ENCODE peak calls at places on chromosomes 1 and 21, in ten cellular contexts. Y, G, S, L, B, C, D, J, R and Z are unnamed samples.
A peak's percentile ranks its signal among the peaks of the same experiment; 100 is the strongest.

GRCh38 chr1:101216623-101217022 is 20.2 kb upstream of the S1PR1 start:
- DNase-seq in Y (no peak), G (no peak), S (no peak), L (no peak), B (no peak), C (peak; percentile 47), D (no peak), J (no peak), R (no peak), Z (no peak)

GRCh38 chr1:14740466-14740865 is 142.0 kb downstream of the KAZN start:
- DNase-seq in Y (no peak), G (no peak), S (no peak), L (no peak), B (no peak), C (no peak), D (no peak), J (no peak), R (no peak), Z (no peak)

GRCh38 chr21:17537299-17537698 is 24.5 kb downstream of the CXADR start:
- DNase-seq in Y (no peak), G (no peak), S (no peak), L (no peak), B (no peak), C (peak; percentile 67), D (no peak), J (no peak), R (no peak), Z (no peak)

GRCh38 chr1:45230537-45230936 is 24.1 kb upstream of the ZSWIM5 start:
- DNase-seq in Y (peak; percentile 4), G (no peak), S (no peak), L (peak; percentile 27), B (peak; percentile 21), C (no peak), D (no peak), J (no peak), R (no peak), Z (no peak)

GRCh38 chr1:155847823-155848529 is 9.0 kb downstream of the GON4L start:
- DNase-seq in Y (no peak), G (no peak), S (no peak), L (no peak), B (no peak), C (no peak), D (no peak), J (no peak), R (no peak), Z (no peak)

GRCh38 chr1:167083066-167083682 is 7.0 kb downstream of the GPA33 start:
- DNase-seq in Y (no peak), G (peak; percentile 47), S (no peak), L (peak; percentile 52), B (no peak), C (no peak), D (no peak), J (no peak), R (no peak), Z (no peak)

GRCh38 chr1:44283524-44284173 is 70.4 kb downstream of the DMAP1 start:
- DNase-seq in Y (peak; percentile 78), G (no peak), S (no peak), L (peak; percentile 83), B (no peak), C (no peak), D (no peak), J (no peak), R (no peak), Z (peak; percentile 79)

GRCh38 chr1:68484618-68485017 is 12.3 kb downstream of the DEPDC1 start:
- DNase-seq in Y (no peak), G (no peak), S (no peak), L (no peak), B (no peak), C (no peak), D (no peak), J (no peak), R (no peak), Z (no peak)

GRCh38 chr1:112904071-112904830 is 51.7 kb downstream of the SLC16A1 start:
- DNase-seq in Y (no peak), G (no peak), S (peak; percentile 89), L (no peak), B (no peak), C (peak; percentile 98), D (peak; percentile 77), J (no peak), R (no peak), Z (no peak)

GRCh38 chr1:158095737-158096335 is 84.9 kb upstream of the CD1D start:
- DNase-seq in Y (no peak), G (no peak), S (no peak), L (no peak), B (peak; percentile 14), C (no peak), D (peak; percentile 17), J (no peak), R (no peak), Z (no peak)

GRCh38 chr1:245046764-245047163 is 108.0 kb upstream of the KIF26B start:
- DNase-seq in Y (peak; percentile 66), G (no peak), S (no peak), L (peak; percentile 69), B (no peak), C (no peak), D (no peak), J (no peak), R (no peak), Z (no peak)

GRCh38 chr1:11862890-11863289 is 4.1 kb upstream of the NPPB start:
- DNase-seq in Y (no peak), G (no peak), S (no peak), L (no peak), B (no peak), C (peak; percentile 44), D (no peak), J (no peak), R (no peak), Z (no peak)

GRCh38 chr21:38984982-38985422 is 179.3 kb downstream of the ETS2 start:
- DNase-seq in Y (no peak), G (no peak), S (no peak), L (no peak), B (no peak), C (peak; percentile 43), D (peak; percentile 86), J (no peak), R (no peak), Z (no peak)

GRCh38 chr1:2391034-2391384 is 345 bp downstream of the MORN1 start:
- DNase-seq in Y (no peak), G (no peak), S (no peak), L (no peak), B (no peak), C (peak; percentile 29), D (no peak), J (no peak), R (peak; percentile 35), Z (no peak)
- H3K4me1 ChIP-seq in Y (peaks cover 28% of the 10 kb centered on the region), G (peaks cover 48% of the 10 kb centered on the region), S (no peaks in the 10 kb centered on the region), L (peaks cover 45% of the 10 kb centered on the region), B (peaks cover 37% of the 10 kb centered on the region), C (peaks cover 22% of the 10 kb centered on the region), D (peaks cover 5% of the 10 kb centered on the region), J (peaks cover 34% of the 10 kb centered on the region), R (peaks cover 37% of the 10 kb centered on the region), Z (peaks cover 21% of the 10 kb centered on the region)

DNA sequence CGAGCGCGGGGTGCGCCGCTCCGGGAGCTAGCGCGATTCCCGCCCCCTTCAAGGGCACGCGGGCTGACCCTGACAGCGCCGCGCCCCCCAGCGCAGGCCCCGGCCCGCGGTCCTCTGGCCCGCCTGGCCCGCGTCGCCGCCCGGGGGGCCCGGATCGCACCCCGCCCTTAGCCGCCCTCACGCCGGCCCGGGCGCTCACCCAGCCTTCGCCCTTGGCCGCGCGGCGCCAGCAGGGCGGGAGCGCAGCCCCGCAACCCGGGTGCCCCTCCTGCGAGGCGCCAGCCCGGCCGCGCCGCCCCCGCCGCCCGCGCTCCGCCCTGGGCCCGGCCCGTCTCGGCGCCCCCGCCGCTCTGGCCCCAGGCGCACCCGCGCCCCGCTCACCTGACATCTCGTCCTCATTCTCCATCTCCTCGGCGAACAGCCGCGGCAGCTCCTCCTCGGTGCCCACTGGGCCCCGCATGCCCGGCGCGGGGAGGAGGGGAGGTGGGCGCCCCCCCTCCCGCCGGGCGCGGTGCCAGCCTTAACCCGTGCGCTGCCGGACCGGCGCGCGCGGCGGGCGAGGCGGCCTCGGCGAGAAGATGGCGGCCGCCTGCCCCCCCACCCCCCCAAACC is 451 bp downstream of the CHD5 start:
- DNase-seq in Y (no peak), G (no peak), S (no peak), L (no peak), B (no peak), C (no peak), D (no peak), J (no peak), R (no peak), Z (no peak)
- H3K27me3 ChIP-seq in Y (peaks cover 8% of the 10 kb centered on the region), G (peaks cover 29% of the 10 kb centered on the region), S (peaks cover 29% of the 10 kb centered on the region), L (peaks cover 15% of the 10 kb centered on the region), B (peaks cover 3% of the 10 kb centered on the region), C (peaks cover 19% of the 10 kb centered on the region), D (peaks cover 51% of the 10 kb centered on the region), J (peaks cover 13% of the 10 kb centered on the region), R (peaks cover 29% of the 10 kb centered on the region), Z (no peaks in the 10 kb centered on the region)

GRCh38 chr1:9041116-9041779 is 15.0 kb upstream of the SLC2A7 start:
- DNase-seq in Y (no peak), G (no peak), S (no peak), L (no peak), B (no peak), C (no peak), D (no peak), J (no peak), R (no peak), Z (no peak)
- H3K4me1 ChIP-seq in Y (no peaks in the 10 kb centered on the region), G (no peaks in the 10 kb centered on the region), S (peaks cover 7% of the 10 kb centered on the region), L (peaks cover 8% of the 10 kb centered on the region), B (no peaks in the 10 kb centered on the region), C (peaks cover 19% of the 10 kb centered on the region), D (no peaks in the 10 kb centered on the region), J (no peaks in the 10 kb centered on the region), R (no peaks in the 10 kb centered on the region), Z (no peaks in the 10 kb centered on the region)

GRCh38 chr1:31778763-31779488 is 14.8 kb upstream of the ADGRB2 start:
- DNase-seq in Y (no peak), G (no peak), S (no peak), L (no peak), B (no peak), C (no peak), D (no peak), J (no peak), R (no peak), Z (no peak)

GRCh38 chr1:31776511-31776910 is 12.4 kb upstream of the ADGRB2 start:
- DNase-seq in Y (no peak), G (no peak), S (no peak), L (no peak), B (no peak), C (no peak), D (no peak), J (no peak), R (no peak), Z (no peak)

GRCh38 chr1:31775170-31775569 is 11.0 kb upstream of the ADGRB2 start:
- DNase-seq in Y (no peak), G (no peak), S (no peak), L (no peak), B (no peak), C (no peak), D (no peak), J (no peak), R (no peak), Z (no peak)

GRCh38 chr1:31773861-31774260 is 9.7 kb upstream of the ADGRB2 start:
- DNase-seq in Y (no peak), G (no peak), S (no peak), L (no peak), B (no peak), C (no peak), D (no peak), J (no peak), R (no peak), Z (no peak)

DNA sequence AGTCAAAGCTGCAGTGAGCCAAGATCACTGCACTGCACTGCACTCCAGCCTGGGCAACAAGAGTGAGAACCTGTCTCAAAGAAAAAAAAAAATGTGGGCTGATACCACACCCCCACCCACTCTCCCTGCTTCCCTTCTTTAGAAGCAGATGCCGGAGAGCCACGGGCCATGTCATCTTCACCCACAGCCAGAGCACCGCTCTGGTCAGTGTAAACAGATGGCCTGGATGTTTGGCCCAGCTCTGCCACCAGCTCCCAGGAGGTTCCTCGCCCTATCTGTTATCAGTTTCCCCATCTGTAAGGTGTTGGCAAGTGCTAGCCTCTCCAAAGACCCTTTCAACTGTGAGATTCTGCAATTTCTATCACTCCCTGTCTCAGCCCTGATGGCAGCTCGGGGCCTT is 11.9 kb upstream of the ADGRB2 start:
- DNase-seq in Y (no peak), G (no peak), S (no peak), L (no peak), B (no peak), C (no peak), D (no peak), J (no peak), R (no peak), Z (no peak)
- H3K27me3 ChIP-seq in Y (peaks cover 5% of the 10 kb centered on the region), G (peaks cover 25% of the 10 kb centered on the region), S (peaks cover 21% of the 10 kb centered on the region), L (peaks cover 19% of the 10 kb centered on the region), B (peaks cover 16% of the 10 kb centered on the region), C (peaks cover 5% of the 10 kb centered on the region), D (peaks cover 56% of the 10 kb centered on the region), J (peaks cover 22% of the 10 kb centered on the region), R (no peaks in the 10 kb centered on the region), Z (peaks cover 9% of the 10 kb centered on the region)